ENCODE peak calls at places on chromosomes 16 and 17, in six cellular contexts. P is IMR-90, T is H1, G is neuronal stem cell, I is mesenchymal stem cell, F is trophoblast cell. Q is an unnamed sample.

GRCh38 chr17:78108726-78109488 is 19.6 kb downstream of the TMC6 start:
- DNase-seq in F (no peak), P (no peak), T (no peak), I (no peak), G (no peak), Q (no peak)

GRCh38 chr16:66459878-66460277 is 32.8 kb downstream of the BEAN1 start:
- DNase-seq in I (no peak), G (no peak), T (peak; percentile 70), P (no peak), F (no peak), Q (peak; percentile 91)

GRCh38 chr17:16428098-16428882 is 12.9 kb downstream of the TRPV2 start:
- DNase-seq in P (peak; percentile 59), G (no peak), T (peak; percentile 44), F (peak; percentile 29), I (peak; percentile 59), Q (peak; percentile 85)

GRCh38 chr16:31071861-31072260 is 2.2 kb downstream of the ZNF668 start:
- DNase-seq in F (no peak), P (peak; percentile 94), T (no peak), I (peak; percentile 58), G (no peak), Q (no peak)

GRCh38 chr17:83156408-83156807 is 77.0 kb downstream of the METRNL start:
- DNase-seq in P (no peak), T (no peak), F (no peak), I (no peak), G (no peak), Q (no peak)

GRCh38 chr17:7794063-7794663 is 39.9 kb upstream of the KDM6B start:
- DNase-seq in P (no peak), G (no peak), T (no peak), I (no peak), F (no peak), Q (no peak)

GRCh38 chr16:23914935-23915549 is 79.3 kb downstream of the PRKCB start:
- DNase-seq in I (no peak), T (no peak), G (no peak), P (no peak), F (no peak), Q (no peak)

GRCh38 chr16:89308391-89309333 is 91.2 kb downstream of the ZNF778 start:
- DNase-seq in P (no peak), I (no peak), F (peak; percentile 19), T (peak; percentile 90), G (no peak), Q (peak; percentile 72)

GRCh38 chr17:81601525-81602120 is 35.3 kb downstream of the NPLOC4 start:
- DNase-seq in P (peak; percentile 78), T (peak; percentile 50), I (peak; percentile 81), G (peak; percentile 55), F (peak; percentile 37), Q (peak; percentile 57)

GRCh38 chr17:7704601-7705268 is at the start of gene EFNB3:
- DNase-seq in I (peak; percentile 38), T (peak; percentile 86), P (no peak), F (no peak), G (peak; percentile 75), Q (peak; percentile 91)

GRCh38 chr17:50261051-50261915 is 13.0 kb upstream of the TMEM92 start:
- DNase-seq in P (no peak), T (no peak), F (no peak), G (no peak), I (no peak), Q (no peak)

GRCh38 chr17:37516131-37516561 is 26.5 kb downstream of the DUSP14 start:
- DNase-seq in T (no peak), F (peak; percentile 43), I (peak; percentile 30), P (peak; percentile 50), G (no peak), Q (no peak)

GRCh38 chr16:2511128-2511785 is 2.5 kb upstream of the ATP6V0C start:
- DNase-seq in P (peak; percentile 71), I (peak; percentile 78), T (no peak), F (no peak), G (no peak), Q (peak; percentile 57)

GRCh38 chr17:72774251-72774650 is 318.2 kb downstream of the SLC39A11 start:
- DNase-seq in T (no peak), I (no peak), F (no peak), P (no peak), G (no peak), Q (no peak)

GRCh38 chr17:58344791-58345157 is 7.2 kb downstream of the SUPT4H1 start:
- DNase-seq in F (no peak), I (no peak), T (no peak), G (no peak), P (no peak), Q (no peak)

GRCh38 chr16:22782299-22782698 is 31.7 kb upstream of the HS3ST2 start:
- DNase-seq in F (no peak), T (no peak), P (no peak), G (no peak), I (no peak), Q (no peak)

GRCh38 chr16:53695070-53695469 is 8.6 kb downstream of the RPGRIP1L start:
- DNase-seq in P (peak; percentile 93), I (peak; percentile 36), F (no peak), T (no peak), G (no peak), Q (no peak)

GRCh38 chr17:78159575-78160158 is 8.7 kb upstream of the SYNGR2 start:
- DNase-seq in T (no peak), P (peak; percentile 89), G (no peak), I (peak; percentile 65), F (peak; percentile 57), Q (no peak)

GRCh38 chr17:77571562-77571981 is 386.9 kb upstream of the TNRC6C start:
- DNase-seq in G (no peak), T (no peak), F (no peak), P (peak; percentile 6), I (no peak), Q (no peak)

GRCh38 chr17:53313746-53314145 is 509.0 kb upstream of the KIF2B start:
- DNase-seq in I (peak; percentile 3), T (no peak), F (no peak), P (no peak), G (no peak), Q (no peak)

GRCh38 chr17:50613596-50613995 is 21.1 kb upstream of the ABCC3 start:
- DNase-seq in P (no peak), G (no peak), I (no peak), T (no peak), F (no peak), Q (no peak)

GRCh38 chr16:75065149-75065807 is 51.3 kb downstream of the LDHD start:
- DNase-seq in F (no peak), T (no peak), G (no peak), I (no peak), P (no peak), Q (no peak)

GRCh38 chr16:3536851-3537250 is 36.0 kb downstream of the CLUAP1 start:
- DNase-seq in I (no peak), P (peak; percentile 2), G (no peak), F (no peak), T (no peak), Q (no peak)

GRCh38 chr16:85829751-85830445 is 30.4 kb downstream of the COX4I1 start:
- DNase-seq in P (no peak), I (no peak), T (no peak), F (no peak), G (no peak), Q (peak; percentile 19)

GRCh38 chr16:29877266-29877961 is 14.4 kb upstream of the CDIPT start:
- DNase-seq in F (no peak), T (peak; percentile 99), P (peak; percentile 15), I (peak; percentile 49), G (peak; percentile 85), Q (peak; percentile 100)

GRCh38 chr17:43994272-43995149 is 9.9 kb upstream of the NAGS start:
- DNase-seq in I (peak; percentile 66), G (no peak), P (peak; percentile 37), F (peak; percentile 37), T (peak; percentile 92), Q (peak; percentile 86)

GRCh38 chr17:4945176-4945943 is 3.0 kb downstream of the PFN1 start:
- DNase-seq in P (peak; percentile 93), T (peak; percentile 58), G (no peak), I (peak; percentile 93), F (peak; percentile 92), Q (peak; percentile 80)

DNA sequence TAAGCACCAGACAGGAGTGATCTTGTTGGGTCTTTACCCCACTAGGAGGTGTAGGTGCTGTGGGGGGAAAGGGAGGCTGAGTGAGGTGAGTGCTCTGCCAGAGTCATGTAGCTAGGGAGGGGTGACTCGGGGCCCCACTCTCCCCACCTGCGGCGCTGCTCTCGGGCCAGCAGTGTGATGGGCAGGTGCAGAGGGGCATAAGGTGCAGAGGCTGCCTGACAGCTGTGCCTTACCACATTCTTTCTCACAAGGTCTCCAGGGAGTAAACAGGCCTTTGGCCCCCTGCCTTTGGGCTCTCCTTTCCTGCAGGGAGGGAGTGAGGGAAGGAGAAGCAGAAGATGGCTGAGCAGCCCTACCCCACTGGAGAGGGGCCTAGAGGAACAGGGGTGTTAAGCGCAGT is 4.5 kb upstream of the CNP start:
- DNase-seq in G (no peak), P (no peak), I (no peak), F (no peak), T (no peak), Q (no peak)
- H4K91ac ChIP-seq in G (no peak overlapping the region), P (no peak overlapping the region), I (no peak overlapping the region), F (no peak overlapping the region), T (no peak overlapping the region), Q (no peak overlapping the region)

GRCh38 chr17:6139447-6139832 is 69.3 kb downstream of the WSCD1 start:
- DNase-seq in I (no peak), G (no peak), F (no peak), T (no peak), P (no peak), Q (no peak)
- H2AK5ac ChIP-seq in I (no peak overlapping the region), G (no peak overlapping the region), F (no peak overlapping the region), T (no peak overlapping the region), P (no peak overlapping the region), Q (no peak overlapping the region)

DNA sequence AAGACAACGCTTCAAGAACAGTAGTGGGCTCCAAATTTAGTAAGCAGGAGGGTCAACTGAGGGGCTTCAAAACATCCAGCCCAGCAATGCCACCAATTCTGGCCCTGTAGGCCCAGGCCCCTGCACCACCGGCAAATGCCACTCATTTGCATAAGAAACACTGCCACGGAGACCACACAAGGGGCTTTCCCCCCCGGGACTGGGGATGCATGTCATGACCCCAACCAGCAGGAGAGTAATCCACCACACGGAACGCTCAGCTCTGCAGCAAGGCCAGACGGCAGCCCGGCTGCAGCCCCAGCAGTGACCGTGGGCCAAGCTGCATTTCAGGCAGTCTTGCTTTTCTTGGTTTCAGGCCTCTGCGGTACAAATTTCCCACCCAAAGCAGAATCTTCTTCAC is 14.1 kb downstream of the TMEM11 start:
- DNase-seq in P (no peak), T (no peak), F (no peak), I (no peak), G (no peak), Q (peak; percentile 67)
- H4K91ac ChIP-seq in P (no peak overlapping the region), T (no peak overlapping the region), F (no peak overlapping the region), I (no peak overlapping the region), G (no peak overlapping the region), Q (no peak overlapping the region)

GRCh38 chr16:77993111-77993571 is 29.2 kb upstream of the CLEC3A start:
- DNase-seq in I (peak; percentile 89), G (no peak), T (no peak), F (peak; percentile 10), P (peak; percentile 65), Q (peak; percentile 52)
- H2AK5ac ChIP-seq in I (no peak overlapping the region), G (no peak overlapping the region), T (no peak overlapping the region), F (no peak overlapping the region), P (no peak overlapping the region), Q (no peak overlapping the region)

DNA sequence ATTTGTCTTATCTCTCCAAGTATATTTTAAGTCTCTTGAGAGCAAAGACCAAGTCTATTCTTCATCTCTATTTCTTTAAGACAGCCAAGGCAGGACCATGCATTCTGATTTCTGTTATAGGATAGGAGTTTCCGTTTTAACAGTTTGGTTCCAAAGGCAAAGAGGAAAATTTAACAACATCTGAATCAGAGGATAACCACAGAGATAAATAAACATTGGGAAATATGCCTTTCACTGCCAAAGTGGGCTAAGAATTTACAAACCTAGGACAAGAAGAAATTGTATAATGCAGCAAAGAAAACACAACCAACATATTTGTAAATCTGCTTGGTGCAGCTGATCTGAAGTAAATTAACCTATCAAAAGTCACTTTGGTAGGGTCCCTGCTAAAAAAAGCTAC is 37.7 kb downstream of the USP32 start:
- DNase-seq in G (no peak), T (no peak), I (peak; percentile 86), P (peak; percentile 85), F (no peak), Q (no peak)
- H4K91ac ChIP-seq in G (no peak overlapping the region), T (no peak overlapping the region), I (no peak overlapping the region), P (no peak overlapping the region), F (no peak overlapping the region), Q (no peak overlapping the region)

Q was measured in H9.